ENCODE peak calls at places on chromosomes 5 and 9, in nine cellular contexts. W is prostate gland, U is transverse colon, P is breast epithelium, D is HCT116, R is endothelial cell of umbilical vein, Y is spleen, T is sigmoid colon, I is stomach. M is an unnamed sample.

GRCh38 chr9:88537743-88538055 is 2.7 kb downstream of the NXNL2 start:
- DNase-seq in P (no peak), W (no peak), D (no peak), U (peak), I (peak), Y (peak), T (peak), R (no peak), M (no peak)

GRCh38 chr5:136012041-136012804 is 16.6 kb upstream of the TGFBI start:
- DNase-seq in W (no peak), D (no peak), U (no peak), R (peak), T (no peak), I (no peak), Y (no peak), P (no peak), M (no peak)

GRCh38 chr9:130718576-130718975 is 25.0 kb downstream of the EXOSC2 start:
- DNase-seq in I (no peak), R (no peak), D (no peak), T (no peak), U (no peak), W (no peak), P (no peak), Y (no peak), M (no peak)

GRCh38 chr9:104864675-104865104 is 63.3 kb downstream of the ABCA1 start:
- DNase-seq in D (no peak), T (no peak), R (no peak), U (no peak), I (no peak), P (no peak), W (no peak), Y (no peak), M (no peak)

GRCh38 chr9:121684381-121685145 is 33.1 kb downstream of the DAB2IP start:
- DNase-seq in U (peak), I (peak), P (no peak), T (peak), D (no peak), W (no peak), R (no peak), Y (peak), M (peak)

GRCh38 chr5:119031905-119032304 is 39.0 kb upstream of the DMXL1 start:
- DNase-seq in I (no peak), U (no peak), P (no peak), R (no peak), Y (no peak), D (peak), W (no peak), T (no peak), M (no peak)

GRCh38 chr9:32864926-32865325 is 81.6 kb downstream of the TMEM215 start:
- DNase-seq in D (no peak), U (no peak), T (no peak), R (no peak), P (no peak), I (no peak), Y (no peak), W (no peak), M (no peak)

GRCh38 chr9:89440951-89441654 is 56.8 kb downstream of the SEMA4D start:
- DNase-seq in Y (no peak), R (no peak), I (peak), U (no peak), T (no peak), D (no peak), W (peak), P (peak), M (no peak)

GRCh38 chr5:147466581-147466980 is 43.3 kb downstream of the DPYSL3 start:
- DNase-seq in T (no peak), I (no peak), U (no peak), W (no peak), P (no peak), D (no peak), R (peak), Y (no peak), M (no peak)

GRCh38 chr5:158700231-158700996 is 399.3 kb downstream of the EBF1 start:
- DNase-seq in T (no peak), U (no peak), D (no peak), W (no peak), Y (no peak), R (no peak), I (no peak), P (no peak), M (no peak)

GRCh38 chr9:105360344-105360743 is 87.5 kb upstream of the FSD1L start:
- DNase-seq in I (no peak), W (no peak), D (no peak), Y (no peak), R (no peak), T (no peak), U (no peak), P (no peak), M (no peak)

GRCh38 chr5:15452780-15453179 is 47.2 kb upstream of the FBXL7 start:
- DNase-seq in U (no peak), T (no peak), W (no peak), P (no peak), Y (no peak), I (no peak), R (no peak), D (no peak), M (no peak)

GRCh38 chr9:113963017-113963620 is 87.0 kb downstream of the ZNF618 start:
- DNase-seq in I (peak), T (no peak), U (peak), Y (no peak), P (no peak), D (peak), R (peak), W (no peak), M (peak)

GRCh38 chr9:87479801-87480201 is 17.9 kb upstream of the DAPK1 start:
- DNase-seq in T (no peak), Y (no peak), I (no peak), R (no peak), U (peak), W (no peak), P (no peak), D (no peak), M (peak)

GRCh38 chr5:120644516-120644915 is 180.4 kb downstream of the PRR16 start:
- DNase-seq in P (no peak), U (no peak), W (no peak), T (no peak), Y (no peak), I (no peak), D (no peak), R (no peak), M (no peak)

GRCh38 chr9:133982971-133983720 is 9.0 kb downstream of the VAV2 start:
- DNase-seq in W (no peak), U (no peak), D (no peak), Y (peak), T (peak), R (no peak), P (no peak), I (no peak), M (no peak)

GRCh38 chr9:2494571-2494970 is 127.0 kb upstream of the VLDLR start:
- DNase-seq in R (no peak), Y (no peak), U (no peak), P (no peak), I (no peak), W (no peak), D (no peak), T (no peak), M (no peak)

GRCh38 chr9:124248992-124249391 is 8.8 kb upstream of the NEK6 start:
- DNase-seq in P (no peak), Y (no peak), I (no peak), R (no peak), T (peak), W (no peak), U (no peak), D (no peak), M (no peak)

GRCh38 chr5:144189800-144190429 is 19.2 kb downstream of the KCTD16 start:
- DNase-seq in T (no peak), D (no peak), R (peak), I (peak), U (peak), P (no peak), W (no peak), Y (no peak), M (no peak)

GRCh38 chr9:87610200-87611155 is 112.8 kb downstream of the DAPK1 start:
- DNase-seq in Y (no peak), D (no peak), T (no peak), P (no peak), W (no peak), R (no peak), I (no peak), U (no peak), M (no peak)

GRCh38 chr9:94030318-94031179 is 53.7 kb upstream of the PTPDC1 start:
- DNase-seq in W (peak), U (peak), R (peak), D (peak), Y (peak), I (peak), T (peak), P (peak), M (peak)

GRCh38 chr5:52710310-52710971 is 77.3 kb upstream of the ITGA1 start:
- DNase-seq in Y (no peak), I (no peak), U (no peak), P (no peak), W (no peak), R (no peak), D (no peak), T (no peak), M (no peak)

GRCh38 chr9:121731919-121732318 is 80.5 kb downstream of the DAB2IP start:
- DNase-seq in P (no peak), Y (no peak), T (no peak), I (no peak), U (peak), W (peak), D (no peak), R (no peak), M (no peak)

GRCh38 chr9:27413507-27414214 is 110.4 kb upstream of the IFNK start:
- DNase-seq in U (no peak), R (no peak), P (no peak), D (no peak), T (no peak), W (no peak), Y (no peak), I (no peak), M (no peak)

GRCh38 chr5:114355086-114355830 is 6.6 kb upstream of the KCNN2 start:
- DNase-seq in W (no peak), D (no peak), I (no peak), T (no peak), R (no peak), U (no peak), P (no peak), Y (no peak), M (no peak)

GRCh38 chr9:109817846-109818472 is 38.0 kb downstream of the PALM2AKAP2 start:
- DNase-seq in D (peak), P (peak), W (peak), Y (no peak), R (peak), T (peak), I (peak), U (peak), M (peak)

GRCh38 chr5:92492908-92493307 is 1088.1 kb downstream of the NR2F1-AS1 start:
- DNase-seq in U (no peak), T (no peak), I (no peak), R (no peak), W (no peak), D (no peak), Y (no peak), P (no peak), M (no peak)

GRCh38 chr5:141692919-141693848 is 11.2 kb upstream of the ARAP3 start:
- DNase-seq in I (no peak), W (no peak), T (no peak), Y (no peak), U (no peak), R (no peak), P (no peak), D (no peak), M (no peak)

GRCh38 chr9:78973906-78974305 is 597.9 kb upstream of the TLE4 start:
- DNase-seq in T (no peak), W (no peak), R (no peak), P (no peak), I (no peak), Y (no peak), U (no peak), D (no peak), M (no peak)

GRCh38 chr9:27771803-27772545 is 198.7 kb upstream of the C9orf72 start:
- DNase-seq in U (no peak), P (no peak), I (no peak), R (no peak), D (no peak), W (no peak), Y (no peak), T (no peak), M (no peak)

GRCh38 chr5:41068169-41068568 is 3.0 kb downstream of the MROH2B start:
- DNase-seq in P (no peak), T (no peak), W (no peak), Y (no peak), I (no peak), R (no peak), D (no peak), U (no peak), M (no peak)

GRCh38 chr5:149895416-149896345 is 48.9 kb downstream of the PDE6A start:
- DNase-seq in D (no peak), R (no peak), T (no peak), W (no peak), I (no peak), P (no peak), U (no peak), Y (no peak), M (no peak)

GRCh38 chr5:77985247-77985646 is 209.1 kb upstream of the TBCA start:
- DNase-seq in T (no peak), P (no peak), U (no peak), Y (no peak), D (no peak), W (no peak), I (no peak), R (no peak), M (no peak)

GRCh38 chr9:126722922-126723806 is 81.7 kb upstream of the ZBTB43 start:
- DNase-seq in Y (peak), R (no peak), I (peak), T (peak), W (peak), D (no peak), U (peak), P (no peak), M (peak)

GRCh38 chr5:267716-268115 is 3.7 kb upstream of the PDCD6 start:
- DNase-seq in I (no peak), R (no peak), T (no peak), P (no peak), W (no peak), D (no peak), Y (no peak), U (no peak), M (no peak)

GRCh38 chr5:79030663-79031480 is 38.6 kb downstream of the DMGDH start:
- DNase-seq in Y (no peak), D (no peak), W (no peak), I (no peak), R (no peak), T (no peak), P (no peak), U (no peak), M (no peak)

GRCh38 chr5:155293605-155294178 is 280.1 kb downstream of the KIF4B start:
- DNase-seq in R (no peak), T (no peak), Y (no peak), U (no peak), W (no peak), P (no peak), I (no peak), D (no peak), M (no peak)

GRCh38 chr9:116163293-116164055 is 9.9 kb downstream of the PAPPA start:
- DNase-seq in W (no peak), U (no peak), R (no peak), Y (no peak), T (no peak), P (no peak), I (no peak), D (no peak), M (no peak)

GRCh38 chr9:91734371-91734981 is 215.6 kb downstream of the ROR2 start:
- DNase-seq in I (peak), T (peak), R (peak), Y (peak), P (no peak), D (peak), W (peak), U (peak), M (peak)
- TF ChIP-seq POLR2AphosphoS5 in I (peak), T (no peak), R (no peak), Y (no peak), P (peak), D (no peak), W (peak), U (no peak), M (no peak)

GRCh38 chr9:128504485-128505413 is at the start of gene GLE1:
- DNase-seq in I (peak), D (peak), P (peak), T (peak), Y (peak), W (peak), R (peak), U (peak), M (peak)
- TF ChIP-seq POLR2A in I (no peak), D (peak), P (peak), T (peak), Y (peak), W (peak), R (peak), U (peak), M (peak)

DNA sequence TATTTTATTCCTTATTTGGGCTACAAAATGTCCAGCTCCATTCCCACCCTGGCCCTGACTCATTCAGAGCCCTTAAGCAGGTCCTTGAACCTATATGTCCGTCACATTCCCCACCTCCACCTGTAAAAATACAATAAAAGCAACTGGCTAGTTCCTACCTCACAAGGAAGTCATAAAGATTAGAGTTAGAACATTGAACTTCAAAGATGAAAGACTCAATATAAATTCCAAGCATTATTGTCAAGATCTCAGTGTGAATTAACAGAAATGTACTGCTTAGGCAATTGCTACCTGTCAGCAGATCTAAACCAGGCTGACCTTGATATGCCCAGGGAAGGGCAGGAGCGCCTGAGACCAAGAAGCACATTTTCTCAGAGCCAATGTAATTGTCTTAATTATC is 221.8 kb downstream of the ENC1 start:
- DNase-seq in I (no peak), D (no peak), U (peak), W (no peak), R (no peak), T (no peak), P (no peak), Y (no peak), M (no peak)
- TF ChIP-seq POLR2AphosphoS5 in I (no peak), D (no peak), U (peak), W (peak), R (no peak), T (no peak), P (no peak), Y (no peak), M (no peak)

GRCh38 chr5:67577424-67577823 is 380.8 kb upstream of the CD180 start:
- DNase-seq in Y (no peak), U (no peak), R (no peak), I (no peak), D (no peak), P (no peak), T (no peak), W (no peak), M (no peak)
- TF ChIP-seq POLR2A in Y (no peak), U (no peak), R (no peak), I (no peak), D (no peak), P (no peak), T (no peak), W (no peak), M (no peak)